ENCODE peak calls at places on chromosomes 11 and 22, in six cellular contexts. L is ELF-1, R is AG10803, E is NCI-H1417 treated with DMSO at 0.1 percent for 48 hours, V is ovary, Q is Daoy. Z is an unnamed sample.

GRCh38 chr11:73463359-73463758 is 87.2 kb downstream of the RELT start:
- DNase-seq in E (no peak), V (no peak), L (no peak), Q (peak), R (peak), Z (peak)

GRCh38 chr22:48972979-48973693 is 854.5 kb downstream of the BRD1 start:
- DNase-seq in V (no peak), E (no peak), Q (no peak), R (no peak), L (no peak), Z (no peak)

GRCh38 chr22:29199702-29200400 is 5.8 kb upstream of the EMID1 start:
- DNase-seq in Q (no peak), R (no peak), L (no peak), E (no peak), V (no peak), Z (no peak)

GRCh38 chr11:58503361-58503856 is 4.5 kb downstream of the OR5B21 start:
- DNase-seq in E (no peak), Q (no peak), L (no peak), R (no peak), V (no peak), Z (no peak)

GRCh38 chr11:93939084-93939780 is 81.9 kb upstream of the HEPHL1 start:
- DNase-seq in V (no peak), L (no peak), R (no peak), Q (peak), E (no peak), Z (peak)

GRCh38 chr11:120579601-120580000 is 68.1 kb downstream of the GRIK4 start:
- DNase-seq in V (no peak), E (no peak), R (no peak), Q (no peak), L (no peak), Z (no peak)

GRCh38 chr22:49487950-49488349 is 339.7 kb downstream of the BRD1 start:
- DNase-seq in V (no peak), R (no peak), E (no peak), Q (peak), L (peak), Z (no peak)

GRCh38 chr11:31812392-31813241 is 1.5 kb upstream of the PAX6 start:
- DNase-seq in V (no peak), E (no peak), L (peak), Q (no peak), R (no peak), Z (no peak)

GRCh38 chr22:25775501-25775900 is 33.5 kb downstream of the MYO18B start:
- DNase-seq in E (no peak), R (peak), L (peak), V (no peak), Q (peak), Z (peak)

GRCh38 chr11:125995313-125995712 is 49.5 kb downstream of the VSIG10L2 start:
- DNase-seq in V (no peak), E (no peak), L (no peak), R (no peak), Q (no peak), Z (no peak)

GRCh38 chr11:60971520-60971919 is at the start of gene CD6:
- DNase-seq in E (no peak), L (no peak), V (no peak), Q (no peak), R (no peak), Z (no peak)

GRCh38 chr11:102760355-102761035 is 19.9 kb downstream of the MMP10 start:
- DNase-seq in Q (peak), V (no peak), E (no peak), L (no peak), R (peak), Z (peak)

GRCh38 chr11:43830928-43831440 is 49.6 kb upstream of the ALKBH3 start:
- DNase-seq in L (peak), V (no peak), R (peak), Q (peak), E (no peak), Z (peak)

GRCh38 chr11:111419641-111420327 is 40.7 kb upstream of the POU2AF1 start:
- DNase-seq in E (no peak), R (no peak), Q (no peak), V (no peak), L (no peak), Z (no peak)

Z was measured in stromal cell of bone marrow.